ENCODE peak calls at places on chromosomes 6 and 20, in ten cellular contexts. U is central memory CD8-positive, alpha-beta T cell; S is stimulated activated memory B cell treated with anti-CD40 and anti-IgM and Interleukin-4, amounts not matched to agents 10 μg/mL and 1 μg/mL and 100 μg/mL, for 72 hours; I is naive thymus-derived CD4-positive, alpha-beta T cell; B is activated CD4-positive, CD25-positive, alpha-beta regulatory T cell treated with anti-CD3 and anti-CD28 coated beads, Interleukin-2, amount 50 U/mL, for 24 hours; D is foreskin keratinocyte; C is IMR-90; F is left colon; Q is gastroesophageal sphincter; Y is lung. L is an unnamed sample.

GRCh38 chr20:31909253-31910070 is 39.0 kb downstream of the TTLL9 start:
- ATAC-seq in U (no peak), S (no peak), I (no peak), B (no peak), D (no peak), C (no peak), F (no peak), Q (no peak), Y (no peak), L (peak)

GRCh38 chr6:62640749-62641148 is 354.7 kb upstream of the KHDRBS2 start:
- ATAC-seq in U (no peak), S (no peak), I (no peak), B (no peak), D (no peak), C (no peak), F (no peak), Q (no peak), Y (no peak), L (no peak)

GRCh38 chr6:53850527-53850926 is 55.7 kb downstream of the LRRC1 start:
- ATAC-seq in U (no peak), S (no peak), I (no peak), B (no peak), D (no peak), C (no peak), F (peak), Q (no peak), Y (no peak), L (no peak)

GRCh38 chr6:6803180-6803978 is 214.9 kb downstream of the LY86 start:
- ATAC-seq in U (no peak), S (peak), I (peak), B (peak), D (peak), C (no peak), F (peak), Q (no peak), Y (no peak), L (peak)

GRCh38 chr6:3119040-3119723 is 671 bp downstream of the BPHL start:
- ATAC-seq in U (peak), S (peak), I (peak), B (peak), D (peak), C (peak), F (peak), Q (peak), Y (peak), L (peak)

GRCh38 chr6:45483021-45483420 is 105.3 kb upstream of the SUPT3H start:
- ATAC-seq in U (no peak), S (no peak), I (no peak), B (no peak), D (no peak), C (peak), F (no peak), Q (no peak), Y (no peak), L (no peak)

GRCh38 chr6:157861814-157862213 is 38.8 kb downstream of the SNX9 start:
- ATAC-seq in U (no peak), S (no peak), I (no peak), B (no peak), D (peak), C (no peak), F (no peak), Q (peak), Y (peak), L (no peak)

GRCh38 chr20:43584448-43585138 is 6.1 kb upstream of the IFT52 start:
- ATAC-seq in U (no peak), S (no peak), I (no peak), B (no peak), D (no peak), C (peak), F (no peak), Q (no peak), Y (no peak), L (no peak)

GRCh38 chr6:137268911-137269310 is 49.7 kb upstream of the IFNGR1 start:
- ATAC-seq in U (no peak), S (no peak), I (no peak), B (no peak), D (no peak), C (no peak), F (no peak), Q (no peak), Y (no peak), L (no peak)

GRCh38 chr6:100220543-100220942 is 226.5 kb upstream of the MCHR2 start:
- ATAC-seq in U (no peak), S (peak), I (no peak), B (no peak), D (no peak), C (no peak), F (no peak), Q (no peak), Y (no peak), L (no peak)

GRCh38 chr20:38424404-38424803 is 10.7 kb downstream of the SNHG17 start:
- ATAC-seq in U (no peak), S (no peak), I (no peak), B (no peak), D (no peak), C (no peak), F (no peak), Q (no peak), Y (no peak), L (no peak)

GRCh38 chr20:49259284-49259683 is 18.6 kb downstream of the ZNFX1 start:
- ATAC-seq in U (no peak), S (no peak), I (no peak), B (peak), D (no peak), C (no peak), F (no peak), Q (no peak), Y (no peak), L (no peak)

GRCh38 chr6:33794910-33795615 is 6.1 kb upstream of the LEMD2 start:
- ATAC-seq in U (no peak), S (no peak), I (no peak), B (no peak), D (no peak), C (no peak), F (peak), Q (no peak), Y (no peak), L (no peak)

GRCh38 chr6:73169633-73170032 is 55.7 kb downstream of the KHDC1L start:
- ATAC-seq in U (no peak), S (no peak), I (no peak), B (no peak), D (peak), C (no peak), F (no peak), Q (no peak), Y (no peak), L (no peak)

GRCh38 chr6:156982168-156982567 is 205.0 kb downstream of the ARID1B start:
- ATAC-seq in U (no peak), S (no peak), I (peak), B (no peak), D (no peak), C (no peak), F (no peak), Q (no peak), Y (no peak), L (no peak)

GRCh38 chr6:167676000-167676665 is 150.6 kb upstream of the AFDN start:
- ATAC-seq in U (no peak), S (no peak), I (no peak), B (no peak), D (no peak), C (no peak), F (peak), Q (peak), Y (no peak), L (no peak)

GRCh38 chr6:109623288-109623687 is 67.7 kb downstream of the AK9 start:
- ATAC-seq in U (no peak), S (no peak), I (no peak), B (no peak), D (no peak), C (no peak), F (no peak), Q (no peak), Y (no peak), L (no peak)

GRCh38 chr6:25042599-25042936 is 106.8 kb upstream of the RIPOR2 start:
- ATAC-seq in U (peak), S (peak), I (peak), B (no peak), D (peak), C (no peak), F (no peak), Q (no peak), Y (no peak), L (no peak)

GRCh38 chr20:31485450-31486339 is 10.6 kb downstream of the REM1 start:
- ATAC-seq in U (no peak), S (no peak), I (no peak), B (no peak), D (no peak), C (peak), F (no peak), Q (peak), Y (peak), L (no peak)

GRCh38 chr6:157804448-157805327 is 18.4 kb upstream of the SNX9 start:
- ATAC-seq in U (no peak), S (peak), I (no peak), B (no peak), D (no peak), C (peak), F (no peak), Q (no peak), Y (no peak), L (no peak)

GRCh38 chr6:46116289-46116688 is 13.5 kb upstream of the ENPP4 start:
- ATAC-seq in U (no peak), S (peak), I (no peak), B (no peak), D (no peak), C (no peak), F (no peak), Q (no peak), Y (no peak), L (peak)

GRCh38 chr6:119129968-119130484 is 51.6 kb upstream of the FAM184A start:
- ATAC-seq in U (no peak), S (no peak), I (no peak), B (no peak), D (peak), C (peak), F (peak), Q (no peak), Y (peak), L (no peak)

GRCh38 chr6:116450769-116451740 is 10.1 kb upstream of the CALHM6 start:
- ATAC-seq in U (no peak), S (peak), I (peak), B (no peak), D (peak), C (no peak), F (peak), Q (no peak), Y (no peak), L (peak)

GRCh38 chr6:107329063-107329462 is 130.3 kb downstream of the PDSS2 start:
- ATAC-seq in U (no peak), S (no peak), I (no peak), B (no peak), D (no peak), C (no peak), F (no peak), Q (no peak), Y (no peak), L (no peak)

GRCh38 chr6:81820979-81821378 is 68.5 kb upstream of the TENT5A start:
- ATAC-seq in U (no peak), S (peak), I (no peak), B (no peak), D (no peak), C (no peak), F (peak), Q (no peak), Y (no peak), L (no peak)

GRCh38 chr20:59664389-59665055 is 60.2 kb downstream of the PHACTR3 start:
- ATAC-seq in U (no peak), S (no peak), I (no peak), B (no peak), D (no peak), C (no peak), F (no peak), Q (no peak), Y (no peak), L (no peak)

GRCh38 chr6:110589865-110590513 is 113.6 kb upstream of the SLC22A16 start:
- ATAC-seq in U (no peak), S (peak), I (peak), B (no peak), D (no peak), C (no peak), F (no peak), Q (no peak), Y (no peak), L (peak)

GRCh38 chr20:37984018-37984785 is 49.1 kb downstream of the TTI1 start:
- ATAC-seq in U (no peak), S (no peak), I (no peak), B (no peak), D (no peak), C (no peak), F (no peak), Q (no peak), Y (no peak), L (no peak)

GRCh38 chr6:42162384-42162783 is 10.8 kb upstream of the GUCA1A start:
- ATAC-seq in U (no peak), S (no peak), I (no peak), B (no peak), D (no peak), C (no peak), F (no peak), Q (no peak), Y (no peak), L (no peak)

GRCh38 chr20:33578510-33578909 is 83.6 kb upstream of the C20orf144 start:
- ATAC-seq in U (no peak), S (no peak), I (no peak), B (no peak), D (no peak), C (no peak), F (no peak), Q (no peak), Y (no peak), L (no peak)

GRCh38 chr6:122323361-122323760 is 76.1 kb upstream of the HSF2 start:
- ATAC-seq in U (no peak), S (no peak), I (no peak), B (no peak), D (no peak), C (no peak), F (no peak), Q (peak), Y (no peak), L (no peak)

GRCh38 chr6:132198040-132198439 is 203.2 kb downstream of the MOXD1 start:
- ATAC-seq in U (no peak), S (no peak), I (no peak), B (no peak), D (no peak), C (no peak), F (no peak), Q (no peak), Y (no peak), L (no peak)

L was measured in esophagus mucosa.